ENCODE peak calls at places on chromosomes 12 and 14, in nine cellular contexts. U, F, N, O, D, I, V, M and Y are unnamed samples.

GRCh38 chr14:105738638-105739037 is 212.3 kb downstream of the TMEM121 start:
- DNase-seq in U (no peak), F (no peak), N (no peak), O (no peak), D (no peak), I (no peak), V (no peak), M (no peak), Y (peak; percentile 80)

GRCh38 chr14:74963705-74964271 is 8.4 kb upstream of the PGF start:
- DNase-seq in U (no peak), F (no peak), N (peak; percentile 73), O (no peak), D (no peak), I (peak; percentile 76), V (peak; percentile 41), M (no peak), Y (no peak)

GRCh38 chr12:108302034-108302433 is 37.1 kb downstream of the CMKLR1 start:
- DNase-seq in U (no peak), F (no peak), N (no peak), O (no peak), D (no peak), I (no peak), V (no peak), M (no peak), Y (no peak)

GRCh38 chr14:67418368-67419174 is 6.6 kb upstream of the PLEK2 start:
- DNase-seq in U (no peak), F (no peak), N (no peak), O (no peak), D (no peak), I (peak; percentile 39), V (no peak), M (peak; percentile 73), Y (no peak)

GRCh38 chr14:97413991-97414717 is 617.0 kb downstream of the VRK1 start:
- DNase-seq in U (no peak), F (no peak), N (no peak), O (no peak), D (no peak), I (no peak), V (no peak), M (no peak), Y (no peak)

GRCh38 chr12:131622422-131622955 is 88.4 kb upstream of the SFSWAP start:
- DNase-seq in U (no peak), F (no peak), N (no peak), O (no peak), D (no peak), I (no peak), V (no peak), M (no peak), Y (no peak)

GRCh38 chr12:52243774-52244614 is 11.0 kb downstream of the KRT7 start:
- DNase-seq in U (no peak), F (no peak), N (peak; percentile 91), O (peak; percentile 90), D (peak; percentile 90), I (peak; percentile 93), V (peak; percentile 92), M (peak; percentile 98), Y (peak; percentile 89)

GRCh38 chr14:97416550-97416949 is 619.4 kb downstream of the VRK1 start:
- DNase-seq in U (no peak), F (no peak), N (no peak), O (no peak), D (no peak), I (no peak), V (no peak), M (no peak), Y (no peak)

GRCh38 chr12:131123817-131124216 is 170.1 kb downstream of the ADGRD1 start:
- DNase-seq in U (no peak), F (no peak), N (no peak), O (no peak), D (no peak), I (no peak), V (no peak), M (no peak), Y (peak; percentile 75)

GRCh38 chr12:32897276-32897615 is 669 bp upstream of the PKP2 start:
- DNase-seq in U (no peak), F (no peak), N (no peak), O (no peak), D (peak; percentile 50), I (no peak), V (no peak), M (no peak), Y (no peak)

GRCh38 chr14:39318574-39318973 is 84.9 kb downstream of the MIA2 start:
- DNase-seq in U (no peak), F (no peak), N (no peak), O (no peak), D (peak; percentile 24), I (peak; percentile 23), V (no peak), M (no peak), Y (no peak)

GRCh38 chr12:98894412-98895085 is 249.5 kb downstream of the APAF1 start:
- DNase-seq in U (peak; percentile 19), F (no peak), N (no peak), O (no peak), D (no peak), I (no peak), V (no peak), M (no peak), Y (no peak)

GRCh38 chr14:80275208-80275850 is 64.0 kb upstream of the DIO2 start:
- DNase-seq in U (no peak), F (no peak), N (peak; percentile 82), O (no peak), D (no peak), I (peak; percentile 63), V (peak; percentile 28), M (no peak), Y (no peak)

GRCh38 chr14:53450871-53451270 is 297.7 kb upstream of the DDHD1 start:
- DNase-seq in U (no peak), F (no peak), N (peak; percentile 47), O (no peak), D (peak; percentile 39), I (no peak), V (peak; percentile 42), M (no peak), Y (no peak)

GRCh38 chr14:86464386-86464785 is 934.4 kb downstream of the FLRT2 start:
- DNase-seq in U (no peak), F (no peak), N (no peak), O (no peak), D (no peak), I (peak; percentile 57), V (peak; percentile 1), M (no peak), Y (no peak)

GRCh38 chr12:24922109-24922508 is 26.8 kb downstream of the BCAT1 start:
- DNase-seq in U (no peak), F (no peak), N (no peak), O (no peak), D (no peak), I (no peak), V (no peak), M (no peak), Y (no peak)

DNA sequence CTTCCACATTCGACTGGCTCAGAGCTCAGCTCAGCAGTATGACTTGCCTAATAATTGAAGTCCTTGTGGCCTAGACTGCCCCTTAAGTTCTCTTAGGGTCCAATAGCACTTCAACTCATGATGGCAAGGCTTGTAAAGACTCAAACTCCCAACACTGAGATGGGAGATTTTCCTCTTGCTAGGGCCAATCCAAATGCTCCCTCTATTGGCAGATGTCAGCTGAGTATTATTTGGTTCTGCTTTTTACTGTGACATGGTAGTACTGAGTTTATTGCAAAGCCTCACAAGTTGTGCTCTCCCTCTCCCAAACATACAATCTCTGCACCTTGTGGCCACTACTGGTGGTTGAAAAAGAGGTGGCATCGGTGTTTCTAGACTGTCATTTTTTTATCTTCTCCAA is 164.2 kb downstream of the ALG10 start:
- DNase-seq in U (no peak), F (no peak), N (no peak), O (no peak), D (no peak), I (no peak), V (no peak), M (no peak), Y (no peak)
- TF ChIP-seq CTCF in U (no peak), F (no peak), N (no peak), O (no peak), D (no peak), I (no peak), V (no peak), M (no peak), Y (no peak)

DNA sequence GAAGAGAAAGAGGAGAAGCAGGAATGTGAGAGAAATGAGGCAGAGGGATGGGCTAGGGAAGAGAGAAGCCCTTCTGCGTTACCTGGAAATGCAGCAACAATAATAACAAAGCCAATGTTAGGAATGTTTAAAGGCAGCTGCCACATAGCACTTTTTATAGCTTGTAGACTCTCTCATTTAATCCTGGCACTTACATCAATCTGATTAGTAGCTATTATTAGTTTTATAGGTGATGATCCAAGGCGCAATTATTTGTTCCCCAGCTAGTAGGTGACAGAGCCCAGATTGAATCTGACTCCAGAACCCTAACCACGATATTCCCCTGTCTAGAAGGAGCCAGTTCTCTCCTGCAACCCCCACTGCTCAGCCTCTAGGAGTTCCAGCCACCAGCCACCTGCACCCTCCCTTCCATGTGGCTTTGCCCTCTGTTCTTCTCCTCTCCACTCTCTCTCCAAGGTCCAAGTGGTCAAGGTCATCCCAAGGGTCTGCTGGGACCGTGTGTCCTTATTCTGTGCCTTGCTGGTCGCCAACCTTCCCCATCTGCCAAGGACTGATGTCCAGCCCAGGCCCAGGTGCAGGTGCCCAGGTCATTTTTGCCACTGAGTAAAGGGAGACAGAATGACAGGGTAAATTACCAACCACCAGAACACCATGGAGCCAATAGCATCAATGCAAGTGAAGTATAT is 29.4 kb upstream of the CIPC start:
- DNase-seq in U (no peak), F (no peak), N (no peak), O (no peak), D (no peak), I (no peak), V (no peak), M (no peak), Y (no peak)
- TF ChIP-seq CTCF in U (no peak), F (no peak), N (no peak), O (no peak), D (no peak), I (no peak), V (no peak), M (no peak), Y (peak; percentile 6)

GRCh38 chr14:91363776-91364523 is 53.7 kb downstream of the CCDC88C start:
- DNase-seq in U (no peak), F (no peak), N (no peak), O (no peak), D (no peak), I (no peak), V (no peak), M (no peak), Y (no peak)
- TF ChIP-seq CTCF in U (no peak), F (no peak), N (no peak), O (no peak), D (no peak), I (no peak), V (no peak), M (no peak), Y (no peak)

DNA sequence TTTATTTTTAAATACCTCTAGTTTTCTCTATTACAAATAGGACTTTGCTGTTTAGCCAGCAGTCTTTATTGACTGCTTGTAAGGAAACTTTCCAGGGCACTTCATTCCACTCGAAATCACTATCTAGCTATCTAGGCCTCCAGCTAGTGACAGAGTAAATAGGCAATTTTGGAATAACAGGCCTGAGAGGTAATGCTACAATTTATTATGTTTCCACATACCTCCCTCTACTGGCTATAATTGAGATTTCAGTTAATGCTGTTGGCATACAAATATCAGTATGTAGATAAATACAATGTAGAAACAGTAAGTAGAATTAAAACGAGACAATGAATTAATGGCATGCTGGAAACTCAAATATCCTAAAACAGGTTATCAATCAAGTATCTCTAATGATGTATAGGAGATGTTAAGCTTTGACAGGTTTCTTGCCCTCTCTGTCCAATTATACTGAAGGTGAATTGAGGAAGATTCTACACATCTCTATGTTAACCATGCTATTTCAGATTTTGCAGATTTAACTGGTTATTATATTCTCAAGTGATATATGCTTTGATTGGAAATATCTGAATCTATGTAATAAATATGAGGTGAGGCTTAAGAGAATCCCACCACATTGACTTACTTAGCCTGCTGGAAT is 7.2 kb downstream of the DTD2 start:
- DNase-seq in U (no peak), F (no peak), N (peak; percentile 35), O (peak; percentile 12), D (peak; percentile 53), I (peak; percentile 41), V (peak; percentile 62), M (no peak), Y (no peak)
- TF ChIP-seq CTCF in U (peak; percentile 54), F (peak; percentile 22), N (peak; percentile 64), O (peak; percentile 55), D (peak; percentile 60), I (peak; percentile 61), V (peak; percentile 70), M (peak; percentile 55), Y (peak; percentile 70)